ENCODE peak calls at places on chromosomes 16 and 17, in six cellular contexts. One of them, this sample, is unnamed. For H3K4me1, the result is how much of the 10 kb centered on the place peaks cover.

GRCh38 chr16:54169112-54169511 is 117.5 kb downstream of the IRX3 start:
- DNase-seq in cardiac muscle cell: no peak
- DNase-seq in thyroid gland: no peak
- DNase-seq in left ventricle myocardium inferior: no peak
- DNase-seq in Peyer's patch: no peak
- DNase-seq in HCT116: no peak
- DNase-seq in this sample: no peak

GRCh38 chr16:13997933-13998332 is 73.2 kb upstream of the MRTFB start:
- DNase-seq in cardiac muscle cell: no peak
- DNase-seq in thyroid gland: no peak
- DNase-seq in left ventricle myocardium inferior: no peak
- DNase-seq in Peyer's patch: peak
- DNase-seq in HCT116: no peak
- DNase-seq in this sample: peak

GRCh38 chr17:14289162-14289561 is 11.7 kb upstream of the HS3ST3B1 start:
- DNase-seq in cardiac muscle cell: no peak
- DNase-seq in thyroid gland: no peak
- DNase-seq in left ventricle myocardium inferior: no peak
- DNase-seq in Peyer's patch: no peak
- DNase-seq in HCT116: no peak
- DNase-seq in this sample: peak

GRCh38 chr16:53183442-53183841 is 128.7 kb downstream of the CHD9 start:
- DNase-seq in cardiac muscle cell: no peak
- DNase-seq in thyroid gland: no peak
- DNase-seq in left ventricle myocardium inferior: no peak
- DNase-seq in Peyer's patch: no peak
- DNase-seq in HCT116: no peak
- DNase-seq in this sample: no peak

GRCh38 chr16:57071840-57072541 is 20.4 kb upstream of the CPNE2 start:
- DNase-seq in cardiac muscle cell: peak
- DNase-seq in thyroid gland: no peak
- DNase-seq in left ventricle myocardium inferior: no peak
- DNase-seq in Peyer's patch: no peak
- DNase-seq in HCT116: peak
- DNase-seq in this sample: peak

GRCh38 chr16:81480856-81481821 is 36.5 kb downstream of the CMIP start:
- DNase-seq in cardiac muscle cell: peak
- DNase-seq in thyroid gland: no peak
- DNase-seq in left ventricle myocardium inferior: no peak
- DNase-seq in Peyer's patch: peak
- DNase-seq in HCT116: no peak
- DNase-seq in this sample: no peak

GRCh38 chr16:27174798-27175197 is 28.5 kb upstream of the KDM8 start:
- DNase-seq in cardiac muscle cell: peak
- DNase-seq in thyroid gland: no peak
- DNase-seq in left ventricle myocardium inferior: no peak
- DNase-seq in Peyer's patch: no peak
- DNase-seq in HCT116: no peak
- DNase-seq in this sample: peak

GRCh38 chr17:35786941-35787432 is 8.5 kb downstream of the MMP28 start:
- DNase-seq in cardiac muscle cell: no peak
- DNase-seq in thyroid gland: no peak
- DNase-seq in left ventricle myocardium inferior: no peak
- DNase-seq in Peyer's patch: no peak
- DNase-seq in HCT116: no peak
- DNase-seq in this sample: no peak

GRCh38 chr16:28531777-28532744 is 6.7 kb downstream of the NUPR1 start:
- DNase-seq in cardiac muscle cell: peak
- DNase-seq in thyroid gland: peak
- DNase-seq in left ventricle myocardium inferior: peak
- DNase-seq in Peyer's patch: peak
- DNase-seq in HCT116: peak
- DNase-seq in this sample: no peak

GRCh38 chr17:45731459-45731858 is 52.7 kb upstream of the CRHR1 start:
- DNase-seq in cardiac muscle cell: no peak
- DNase-seq in thyroid gland: no peak
- DNase-seq in left ventricle myocardium inferior: no peak
- DNase-seq in Peyer's patch: no peak
- DNase-seq in HCT116: no peak
- DNase-seq in this sample: no peak

GRCh38 chr17:42563543-42563942 is 1.6 kb downstream of the COASY start:
- DNase-seq in cardiac muscle cell: no peak
- DNase-seq in thyroid gland: peak
- DNase-seq in left ventricle myocardium inferior: no peak
- DNase-seq in Peyer's patch: no peak
- DNase-seq in HCT116: no peak
- DNase-seq in this sample: no peak

GRCh38 chr17:72358465-72358864 is 237.6 kb downstream of the SOX9 start:
- DNase-seq in cardiac muscle cell: no peak
- DNase-seq in thyroid gland: no peak
- DNase-seq in left ventricle myocardium inferior: no peak
- DNase-seq in Peyer's patch: no peak
- DNase-seq in HCT116: no peak
- DNase-seq in this sample: peak

GRCh38 chr16:69123894-69124293 is 8.5 kb downstream of the CHTF8 start:
- DNase-seq in cardiac muscle cell: peak
- DNase-seq in thyroid gland: peak
- DNase-seq in left ventricle myocardium inferior: no peak
- DNase-seq in Peyer's patch: peak
- DNase-seq in HCT116: no peak
- DNase-seq in this sample: no peak

GRCh38 chr17:5027921-5028320 is 7.3 kb downstream of the SLC52A1 start:
- DNase-seq in cardiac muscle cell: no peak
- DNase-seq in thyroid gland: no peak
- DNase-seq in left ventricle myocardium inferior: no peak
- DNase-seq in Peyer's patch: no peak
- DNase-seq in HCT116: no peak
- DNase-seq in this sample: no peak

GRCh38 chr17:50522766-50523165 is 9.8 kb upstream of the EPN3 start:
- DNase-seq in cardiac muscle cell: no peak
- DNase-seq in thyroid gland: no peak
- DNase-seq in left ventricle myocardium inferior: no peak
- DNase-seq in Peyer's patch: no peak
- DNase-seq in HCT116: no peak
- DNase-seq in this sample: no peak

GRCh38 chr17:50521517-50521916 is 11.0 kb upstream of the EPN3 start:
- DNase-seq in cardiac muscle cell: no peak
- DNase-seq in thyroid gland: no peak
- DNase-seq in left ventricle myocardium inferior: no peak
- DNase-seq in Peyer's patch: no peak
- DNase-seq in HCT116: no peak
- DNase-seq in this sample: no peak

GRCh38 chr17:50520483-50520882 is 12.1 kb upstream of the EPN3 start:
- DNase-seq in cardiac muscle cell: no peak
- DNase-seq in thyroid gland: no peak
- DNase-seq in left ventricle myocardium inferior: no peak
- DNase-seq in Peyer's patch: no peak
- DNase-seq in HCT116: no peak
- DNase-seq in this sample: no peak

GRCh38 chr17:50524838-50525237 is 7.7 kb upstream of the EPN3 start:
- DNase-seq in cardiac muscle cell: no peak
- DNase-seq in thyroid gland: no peak
- DNase-seq in left ventricle myocardium inferior: no peak
- DNase-seq in Peyer's patch: no peak
- DNase-seq in HCT116: no peak
- DNase-seq in this sample: no peak

GRCh38 chr17:50523208-50523607 is 9.3 kb upstream of the EPN3 start:
- DNase-seq in cardiac muscle cell: no peak
- DNase-seq in thyroid gland: no peak
- DNase-seq in left ventricle myocardium inferior: no peak
- DNase-seq in Peyer's patch: no peak
- DNase-seq in HCT116: no peak
- DNase-seq in this sample: peak
- TF ChIP-seq CTCF in cardiac muscle cell: no peak
- TF ChIP-seq CTCF in thyroid gland: no peak
- TF ChIP-seq CTCF in left ventricle myocardium inferior: no peak
- TF ChIP-seq CTCF in Peyer's patch: no peak
- TF ChIP-seq CTCF in HCT116: no peak
- TF ChIP-seq CTCF in this sample: peak

DNA sequence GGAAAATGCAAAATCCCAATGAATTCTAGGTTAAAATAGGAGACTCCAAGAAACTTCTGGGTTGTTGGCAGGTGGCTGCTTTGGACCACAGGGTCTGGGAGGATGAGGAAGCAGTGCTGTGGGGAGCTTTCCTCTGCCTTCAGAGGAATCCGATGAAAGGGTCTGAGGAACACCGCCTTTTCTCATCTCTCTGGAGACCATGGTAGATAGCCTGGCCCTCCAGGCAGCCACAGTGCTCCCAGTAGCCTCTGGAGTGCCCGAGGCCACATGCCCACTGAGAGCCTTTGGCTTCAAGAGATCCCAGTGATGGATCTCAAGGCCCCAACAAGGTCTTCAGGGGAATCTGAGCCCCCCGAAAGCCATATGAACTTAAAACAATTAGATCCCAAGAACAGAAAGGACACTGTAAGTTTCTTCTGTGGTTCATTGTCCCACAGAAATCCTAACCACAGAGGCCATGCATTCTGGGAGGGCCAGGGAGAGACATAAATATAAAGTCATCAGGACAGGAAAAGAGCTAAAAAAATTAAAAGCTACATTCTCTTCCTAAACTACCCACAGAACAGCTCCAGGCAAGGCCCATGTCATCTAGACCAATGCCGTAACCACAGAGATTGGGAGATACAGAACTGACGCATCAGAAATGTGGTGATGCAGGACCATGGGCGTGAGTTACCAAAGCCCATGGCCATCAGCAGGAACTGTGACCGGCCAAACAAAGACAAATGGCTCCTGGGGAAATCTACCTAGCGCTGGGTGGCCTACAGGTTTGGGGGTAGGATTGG is 24.3 kb downstream of the TK2 start:
- DNase-seq in cardiac muscle cell: peak
- DNase-seq in thyroid gland: no peak
- DNase-seq in left ventricle myocardium inferior: no peak
- DNase-seq in Peyer's patch: no peak
- DNase-seq in HCT116: no peak
- DNase-seq in this sample: no peak
- H3K4me1 ChIP-seq in cardiac muscle cell: under half
- H3K4me1 ChIP-seq in thyroid gland: half or more
- H3K4me1 ChIP-seq in left ventricle myocardium inferior: under half
- H3K4me1 ChIP-seq in Peyer's patch: under half
- H3K4me1 ChIP-seq in HCT116: under half
- H3K4me1 ChIP-seq in this sample: under half

DNA sequence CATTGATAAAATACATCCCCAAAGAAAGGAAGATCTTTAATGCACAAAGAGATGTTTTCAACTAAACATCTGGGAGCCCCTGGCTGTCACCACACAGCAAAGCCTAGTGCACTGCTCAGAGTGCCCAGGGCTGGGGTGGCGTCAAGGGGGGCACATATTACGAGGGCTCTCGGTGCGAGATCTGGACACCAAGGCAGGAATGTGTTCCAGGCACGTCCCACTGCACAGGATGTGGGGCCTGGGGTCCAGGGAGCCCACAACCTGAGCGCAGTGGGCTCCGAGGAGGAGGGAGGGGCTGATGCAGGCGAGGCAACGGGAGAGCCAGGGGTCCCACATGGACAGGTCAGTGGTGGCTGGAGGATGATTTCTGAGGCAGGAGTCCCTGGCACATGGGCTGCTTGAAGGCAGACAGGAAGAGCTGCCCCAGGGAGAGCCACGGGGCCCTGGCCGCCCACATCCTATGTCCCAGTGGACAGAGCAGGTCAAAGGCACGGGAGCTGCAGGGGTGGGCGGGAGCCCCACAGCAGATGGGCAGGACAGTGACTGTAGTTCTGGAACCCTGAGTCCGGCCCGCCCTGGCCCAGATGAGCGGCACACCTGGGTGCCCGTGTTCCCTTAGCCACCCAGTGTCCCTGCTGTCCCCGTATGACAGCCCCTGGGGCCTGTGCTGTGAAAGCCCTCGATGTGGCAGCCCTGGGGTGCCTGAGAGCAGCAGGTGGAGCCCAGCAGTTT is 56.4 kb downstream of the ZNF778 start:
- DNase-seq in cardiac muscle cell: no peak
- DNase-seq in thyroid gland: no peak
- DNase-seq in left ventricle myocardium inferior: no peak
- DNase-seq in Peyer's patch: no peak
- DNase-seq in HCT116: no peak
- DNase-seq in this sample: no peak
- H3K27ac ChIP-seq in cardiac muscle cell: no peak
- H3K27ac ChIP-seq in thyroid gland: no peak
- H3K27ac ChIP-seq in left ventricle myocardium inferior: no peak
- H3K27ac ChIP-seq in Peyer's patch: no peak
- H3K27ac ChIP-seq in HCT116: peak
- H3K27ac ChIP-seq in this sample: no peak

GRCh38 chr16:9775994-9776393 is 406.2 kb downstream of the GRIN2A start:
- DNase-seq in cardiac muscle cell: no peak
- DNase-seq in thyroid gland: no peak
- DNase-seq in left ventricle myocardium inferior: no peak
- DNase-seq in Peyer's patch: no peak
- DNase-seq in HCT116: no peak
- DNase-seq in this sample: no peak

GRCh38 chr16:9778879-9779278 is 403.3 kb downstream of the GRIN2A start:
- DNase-seq in cardiac muscle cell: no peak
- DNase-seq in thyroid gland: no peak
- DNase-seq in left ventricle myocardium inferior: no peak
- DNase-seq in Peyer's patch: no peak
- DNase-seq in HCT116: no peak
- DNase-seq in this sample: no peak
- TF ChIP-seq CTCF in cardiac muscle cell: no peak
- TF ChIP-seq CTCF in thyroid gland: no peak
- TF ChIP-seq CTCF in left ventricle myocardium inferior: no peak
- TF ChIP-seq CTCF in Peyer's patch: no peak
- TF ChIP-seq CTCF in HCT116: no peak
- TF ChIP-seq CTCF in this sample: no peak

GRCh38 chr16:67441907-67442306 is 11.0 kb downstream of the HSD11B2 start:
- DNase-seq in cardiac muscle cell: no peak
- DNase-seq in thyroid gland: peak
- DNase-seq in left ventricle myocardium inferior: peak
- DNase-seq in Peyer's patch: no peak
- DNase-seq in HCT116: no peak
- DNase-seq in this sample: no peak

GRCh38 chr16:67444259-67445125 is 13.6 kb downstream of the HSD11B2 start:
- DNase-seq in cardiac muscle cell: no peak
- DNase-seq in thyroid gland: no peak
- DNase-seq in left ventricle myocardium inferior: no peak
- DNase-seq in Peyer's patch: no peak
- DNase-seq in HCT116: no peak
- DNase-seq in this sample: no peak

GRCh38 chr16:67443299-67443698 is 12.4 kb downstream of the HSD11B2 start:
- DNase-seq in cardiac muscle cell: no peak
- DNase-seq in thyroid gland: no peak
- DNase-seq in left ventricle myocardium inferior: peak
- DNase-seq in Peyer's patch: no peak
- DNase-seq in HCT116: no peak
- DNase-seq in this sample: no peak

GRCh38 chr16:67441289-67441753 is 10.4 kb downstream of the HSD11B2 start:
- DNase-seq in cardiac muscle cell: no peak
- DNase-seq in thyroid gland: peak
- DNase-seq in left ventricle myocardium inferior: peak
- DNase-seq in Peyer's patch: no peak
- DNase-seq in HCT116: no peak
- DNase-seq in this sample: no peak

GRCh38 chr16:67442581-67443255 is 11.8 kb downstream of the HSD11B2 start:
- DNase-seq in cardiac muscle cell: no peak
- DNase-seq in thyroid gland: peak
- DNase-seq in left ventricle myocardium inferior: no peak
- DNase-seq in Peyer's patch: no peak
- DNase-seq in HCT116: no peak
- DNase-seq in this sample: no peak
- H3K4me1 ChIP-seq in cardiac muscle cell: under half
- H3K4me1 ChIP-seq in thyroid gland: half or more
- H3K4me1 ChIP-seq in left ventricle myocardium inferior: half or more
- H3K4me1 ChIP-seq in Peyer's patch: under half
- H3K4me1 ChIP-seq in HCT116: under half
- H3K4me1 ChIP-seq in this sample: under half